ENCODE peak calls at places on chromosome 6, in five cellular contexts. O is endothelial cell of umbilical vein, L is H1, T is heart left ventricle, F is IMR-90. E is an unnamed sample.
A peak's percentile ranks its signal among the peaks of the same experiment; 100 is the strongest.

GRCh38 chr6:127737768-127738167 is 160.8 kb downstream of the C6orf58 start:
- DNase-seq in O (no peak), L (no peak), T (no peak), F (peak; percentile 8), E (no peak)

GRCh38 chr6:165231581-165232276 is 77.7 kb downstream of the C6orf118 start:
- DNase-seq in O (no peak), L (no peak), T (no peak), F (no peak), E (no peak)

GRCh38 chr6:71346034-71346680 is 57.5 kb downstream of the OGFRL1 start:
- DNase-seq in O (no peak), L (no peak), T (no peak), F (no peak), E (no peak)

GRCh38 chr6:42403831-42404230 is 47.9 kb downstream of the TRERF1 start:
- DNase-seq in O (no peak), L (no peak), T (no peak), F (no peak), E (no peak)

GRCh38 chr6:161961796-161962195 is 687.9 kb upstream of the AGPAT4 start:
- DNase-seq in O (no peak), L (no peak), T (no peak), F (no peak), E (no peak)

GRCh38 chr6:71531006-71531405 is 242.4 kb downstream of the OGFRL1 start:
- DNase-seq in O (no peak), L (no peak), T (no peak), F (peak; percentile 33), E (no peak)

GRCh38 chr6:139920027-139920851 is 545.8 kb upstream of the CITED2 start:
- DNase-seq in O (no peak), L (no peak), T (no peak), F (no peak), E (no peak)

GRCh38 chr6:3766219-3766618 is 14.7 kb upstream of the PXDC1 start:
- DNase-seq in O (no peak), L (no peak), T (no peak), F (no peak), E (no peak)

GRCh38 chr6:27847706-27848105 is 64.5 kb downstream of the OR2B2 start:
- DNase-seq in O (no peak), L (no peak), T (no peak), F (peak; percentile 66), E (no peak)

GRCh38 chr6:116060572-116061283 is at the start of gene FRK:
- DNase-seq in O (peak; percentile 47), L (no peak), T (no peak), F (peak; percentile 24), E (no peak)
- TF ChIP-seq CTCF in O (no peak), L (no peak), T (peak; percentile 25), F (peak; percentile 21), E (peak; percentile 12)

GRCh38 chr6:22409487-22409886 is 112.7 kb upstream of the PRL start:
- DNase-seq in O (no peak), L (no peak), T (no peak), F (peak; percentile 33), E (no peak)
- H3K9me3 ChIP-seq in O (no peaks in the 10 kb centered on the region), L (no peaks in the 10 kb centered on the region), T (no peaks in the 10 kb centered on the region), F (no peaks in the 10 kb centered on the region), E (no peaks in the 10 kb centered on the region)

GRCh38 chr6:53794720-53795253 is at the start of gene LRRC1:
- DNase-seq in O (peak; percentile 95), L (peak; percentile 99), T (peak; percentile 96), F (peak; percentile 88), E (peak; percentile 97)
- TF ChIP-seq POLR2A in O (peak; percentile 83), L (peak; percentile 68), T (no peak), F (peak; percentile 33), E (no peak)

DNA sequence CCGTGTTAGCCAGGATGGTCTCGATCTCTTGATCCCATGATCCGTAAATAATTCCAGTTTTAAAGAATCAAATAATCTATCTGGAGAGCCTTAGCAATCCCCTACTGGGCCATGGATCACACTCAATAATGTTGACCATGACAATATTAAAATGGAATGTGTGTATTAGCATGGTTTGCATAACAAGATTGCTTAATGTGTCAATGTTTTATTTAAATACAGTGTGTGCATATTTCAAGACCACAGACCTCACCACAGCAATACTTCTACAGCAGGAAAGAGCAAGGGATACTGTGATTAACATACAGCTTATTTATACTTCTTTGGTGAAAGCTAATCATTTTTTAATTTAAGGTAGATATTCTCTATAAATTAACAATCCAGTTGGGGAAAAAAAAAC is 470.4 kb downstream of the TFAP2B start:
- DNase-seq in O (no peak), L (no peak), T (no peak), F (no peak), E (no peak)
- TF ChIP-seq CTCF in O (no peak), L (no peak), T (no peak), F (no peak), E (no peak)

DNA sequence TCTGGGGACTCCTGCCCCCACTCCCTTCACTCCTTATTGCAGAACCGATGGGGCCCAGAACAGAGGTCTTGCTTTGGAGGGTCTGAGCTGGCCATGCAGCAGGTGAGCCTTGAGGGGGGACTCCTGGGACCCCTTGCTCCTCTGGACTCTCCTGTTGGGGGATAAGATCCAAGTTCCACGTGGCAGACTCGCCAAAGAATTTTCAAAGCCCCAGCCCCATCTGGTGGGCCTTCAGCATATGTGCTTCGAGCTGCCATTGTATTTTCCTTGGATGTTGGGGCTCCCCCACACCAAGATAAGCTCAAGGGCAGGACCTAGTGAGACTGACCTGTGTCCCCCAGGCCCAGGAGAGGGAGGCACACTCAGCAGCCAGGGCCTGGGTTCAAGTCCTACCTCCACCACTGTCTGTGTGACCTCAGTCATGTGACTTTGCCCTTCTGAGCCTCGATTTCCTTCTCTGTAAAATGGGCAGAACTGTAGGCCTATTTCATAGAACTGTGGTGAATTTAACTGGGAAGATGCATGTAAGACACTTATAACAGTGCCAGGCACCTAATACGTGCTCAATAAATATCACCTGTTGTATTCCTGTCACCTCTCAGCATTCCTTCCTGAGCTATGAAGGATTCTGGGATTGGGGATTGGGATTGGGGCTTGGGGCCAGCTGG is 115.5 kb downstream of the VEGFA start:
- DNase-seq in O (no peak), L (no peak), T (no peak), F (no peak), E (no peak)
- H3K9me3 ChIP-seq in O (no peaks in the 10 kb centered on the region), L (no peaks in the 10 kb centered on the region), T (no peaks in the 10 kb centered on the region), F (no peaks in the 10 kb centered on the region), E (no peaks in the 10 kb centered on the region)

GRCh38 chr6:104855507-104855906 is 4.2 kb downstream of the HACE1 start:
- DNase-seq in O (no peak), L (no peak), T (no peak), F (peak; percentile 52), E (no peak)

GRCh38 chr6:104860221-104860620 is 502 bp upstream of the HACE1 start:
- DNase-seq in O (no peak), L (no peak), T (no peak), F (no peak), E (no peak)

GRCh38 chr6:104862456-104862855 is 2.7 kb upstream of the HACE1 start:
- DNase-seq in O (no peak), L (no peak), T (no peak), F (peak; percentile 96), E (no peak)

GRCh38 chr6:104859225-104860146 is at the start of gene HACE1:
- DNase-seq in O (peak; percentile 93), L (peak; percentile 95), T (peak; percentile 94), F (peak; percentile 83), E (peak; percentile 96)
- TF ChIP-seq POLR2A in O (peak; percentile 49), L (peak; percentile 75), T (no peak), F (peak; percentile 54), E (no peak)